ENCODE peak calls at places on chromosome 12, in five cellular contexts. X, P, B, H and K are unnamed samples.

GRCh38 chr12:51589060-51589459 is 2.0 kb upstream of the SCN8A start:
- DNase-seq in X (no peak), P (no peak), B (no peak), H (no peak), K (no peak)

GRCh38 chr12:41365653-41366131 is 177.6 kb downstream of the PDZRN4 start:
- DNase-seq in X (no peak), P (no peak), B (no peak), H (no peak), K (no peak)

GRCh38 chr12:6620137-6620884 is 13.1 kb upstream of the CHD4 start:
- DNase-seq in X (peak; percentile 61), P (no peak), B (peak; percentile 55), H (no peak), K (no peak)

GRCh38 chr12:98208846-98209245 is 306.5 kb upstream of the TMPO start:
- DNase-seq in X (no peak), P (no peak), B (no peak), H (no peak), K (no peak)

GRCh38 chr12:79071498-79071897 is 206.9 kb downstream of the SYT1 start:
- DNase-seq in X (no peak), P (no peak), B (no peak), H (no peak), K (no peak)

GRCh38 chr12:2752676-2753371 is 41.9 kb upstream of the FKBP4 start:
- DNase-seq in X (peak; percentile 64), P (peak; percentile 25), B (peak; percentile 80), H (no peak), K (peak; percentile 36)

GRCh38 chr12:63918788-63919300 is 74.3 kb downstream of the SRGAP1 start:
- DNase-seq in X (peak; percentile 97), P (peak; percentile 71), B (no peak), H (no peak), K (peak; percentile 86)

GRCh38 chr12:123890536-123890902 is 82.1 kb downstream of the CCDC92 start:
- DNase-seq in X (no peak), P (no peak), B (no peak), H (no peak), K (no peak)

GRCh38 chr12:49867580-49868341 is 24.9 kb upstream of the BCDIN3D start:
- DNase-seq in X (peak; percentile 19), P (no peak), B (no peak), H (no peak), K (no peak)

GRCh38 chr12:131066207-131066885 is 112.6 kb downstream of the ADGRD1 start:
- DNase-seq in X (no peak), P (no peak), B (no peak), H (no peak), K (no peak)

GRCh38 chr12:1932264-1932777 is 13.9 kb upstream of the CACNA2D4 start:
- DNase-seq in X (no peak), P (no peak), B (no peak), H (no peak), K (no peak)

GRCh38 chr12:104340917-104341611 is 37.5 kb downstream of the EID3 start:
- DNase-seq in X (no peak), P (no peak), B (no peak), H (no peak), K (no peak)

GRCh38 chr12:87520968-87521367 is 508.2 kb downstream of the C12orf50 start:
- DNase-seq in X (no peak), P (no peak), B (no peak), H (no peak), K (no peak)

GRCh38 chr12:1591029-1591428 is 3.4 kb downstream of the FBXL14 start:
- DNase-seq in X (peak; percentile 75), P (peak; percentile 67), B (peak; percentile 64), H (no peak), K (no peak)

GRCh38 chr12:14454098-14454907 is 88.8 kb downstream of the ATF7IP start:
- DNase-seq in X (peak; percentile 65), P (peak; percentile 17), B (no peak), H (peak; percentile 30), K (peak; percentile 29)

GRCh38 chr12:115223322-115223721 is 539.3 kb upstream of the TBX3 start:
- DNase-seq in X (peak; percentile 81), P (no peak), B (no peak), H (no peak), K (no peak)

GRCh38 chr12:80018119-80018518 is 81.2 kb upstream of the OTOGL start:
- DNase-seq in X (no peak), P (no peak), B (no peak), H (no peak), K (no peak)

GRCh38 chr12:44696542-44696941 is 179.6 kb downstream of the NELL2 start:
- DNase-seq in X (peak; percentile 2), P (no peak), B (no peak), H (no peak), K (no peak)

GRCh38 chr12:321606-322326 is 59.1 kb upstream of the SLC6A13 start:
- DNase-seq in X (peak; percentile 37), P (no peak), B (no peak), H (no peak), K (no peak)

GRCh38 chr12:111056618-111057521 is 136.5 kb upstream of the MYL2 start:
- DNase-seq in X (no peak), P (no peak), B (peak; percentile 72), H (peak; percentile 34), K (no peak)
- TF ChIP-seq CTCF in X (no peak), P (no peak), B (no peak), H (no peak), K (no peak)

DNA sequence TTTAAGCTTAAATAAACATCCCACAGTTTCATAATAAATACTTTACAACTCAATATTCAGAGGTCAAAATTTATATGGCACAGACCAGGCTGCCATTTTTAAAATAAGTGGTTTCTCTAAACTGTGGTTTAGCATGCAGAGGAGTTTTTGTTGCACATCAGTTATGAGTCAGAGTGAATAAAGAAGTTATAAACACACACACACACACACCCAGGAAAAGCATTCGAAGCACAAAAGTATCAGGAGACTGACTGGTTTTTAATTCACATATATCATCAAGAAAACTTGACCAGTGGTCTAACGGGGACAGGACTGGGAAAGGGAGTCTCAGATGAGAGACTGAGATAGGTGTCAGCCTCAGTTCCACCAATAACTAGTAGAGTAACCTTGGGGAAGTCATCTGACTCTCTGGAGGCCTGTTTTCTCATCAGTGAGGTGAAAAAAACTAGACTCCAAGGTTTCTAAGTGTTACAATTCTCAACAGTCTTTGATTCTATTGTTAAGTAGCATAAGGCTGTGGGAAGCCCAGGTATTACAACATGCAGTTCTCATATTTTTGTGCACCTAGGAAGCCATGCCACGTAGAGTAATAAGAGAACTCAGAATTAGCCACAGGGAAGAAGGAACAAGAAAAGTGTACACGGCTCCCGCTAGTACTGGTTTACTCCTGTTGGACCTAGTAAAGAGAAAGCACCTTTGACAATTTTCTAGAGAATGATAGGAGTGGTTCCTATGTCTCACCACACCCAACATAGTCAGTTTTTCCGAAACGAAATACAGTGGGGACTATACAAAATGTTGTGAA is 5.2 kb downstream of the PPTC7 start:
- DNase-seq in X (peak; percentile 95), P (peak; percentile 55), B (peak; percentile 34), H (peak; percentile 84), K (no peak)
- H3K4me3 ChIP-seq in X (peak overlapping the region; percentile 22), P (peak overlapping the region; percentile 19), B (peak overlapping the region; percentile 26), H (peak overlapping the region; percentile 82), K (peak overlapping the region; percentile 30)

DNA sequence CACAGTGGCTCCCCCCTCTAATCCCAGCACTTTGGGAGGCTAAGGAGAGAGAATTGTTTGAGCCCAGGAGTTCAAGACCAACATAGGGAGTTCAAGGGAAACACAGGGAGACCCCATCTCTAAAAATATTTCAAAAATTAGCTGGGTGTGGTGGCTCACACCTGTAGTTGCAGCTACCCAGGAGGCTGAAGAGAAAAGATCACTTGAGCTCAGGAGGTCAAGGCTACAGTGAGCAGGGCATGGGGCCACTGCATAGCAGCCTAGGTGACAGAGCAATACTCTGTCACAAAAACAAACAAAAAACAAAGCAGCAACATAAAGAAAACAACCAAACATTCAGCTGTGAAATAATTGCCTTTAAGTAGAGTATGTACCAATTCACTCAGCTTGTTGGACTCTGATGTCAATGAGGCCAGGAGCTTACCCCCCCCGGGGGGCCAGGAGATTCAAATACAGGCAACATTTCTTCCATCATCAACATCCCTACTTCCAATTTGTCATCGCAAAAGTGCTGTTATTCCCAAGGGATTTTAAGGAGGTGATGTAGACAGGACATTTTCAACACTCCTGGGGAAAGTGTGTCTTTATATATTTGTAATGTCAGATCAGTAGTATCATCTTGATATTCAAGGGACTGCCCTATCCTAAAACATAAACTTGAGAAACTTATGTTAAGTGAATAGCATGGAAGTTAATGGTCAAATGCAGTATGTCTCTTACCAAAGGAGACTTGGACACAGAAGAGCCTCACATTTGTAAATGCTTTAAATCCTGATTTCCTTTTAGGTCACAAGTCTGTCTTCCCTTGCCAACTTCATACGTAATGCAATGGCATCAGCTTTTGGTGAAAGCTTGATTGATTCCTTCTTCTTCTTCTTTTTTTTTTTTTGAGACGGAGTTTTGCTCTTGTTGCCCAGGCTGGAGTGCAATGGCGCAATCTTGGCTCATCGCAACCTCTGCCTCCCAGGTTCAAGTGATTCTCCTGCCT is 40.6 kb upstream of the AEBP2 start:
- DNase-seq in X (no peak), P (no peak), B (no peak), H (no peak), K (no peak)
- TF ChIP-seq CTCF in X (no peak), P (no peak), B (no peak), H (no peak), K (no peak)

DNA sequence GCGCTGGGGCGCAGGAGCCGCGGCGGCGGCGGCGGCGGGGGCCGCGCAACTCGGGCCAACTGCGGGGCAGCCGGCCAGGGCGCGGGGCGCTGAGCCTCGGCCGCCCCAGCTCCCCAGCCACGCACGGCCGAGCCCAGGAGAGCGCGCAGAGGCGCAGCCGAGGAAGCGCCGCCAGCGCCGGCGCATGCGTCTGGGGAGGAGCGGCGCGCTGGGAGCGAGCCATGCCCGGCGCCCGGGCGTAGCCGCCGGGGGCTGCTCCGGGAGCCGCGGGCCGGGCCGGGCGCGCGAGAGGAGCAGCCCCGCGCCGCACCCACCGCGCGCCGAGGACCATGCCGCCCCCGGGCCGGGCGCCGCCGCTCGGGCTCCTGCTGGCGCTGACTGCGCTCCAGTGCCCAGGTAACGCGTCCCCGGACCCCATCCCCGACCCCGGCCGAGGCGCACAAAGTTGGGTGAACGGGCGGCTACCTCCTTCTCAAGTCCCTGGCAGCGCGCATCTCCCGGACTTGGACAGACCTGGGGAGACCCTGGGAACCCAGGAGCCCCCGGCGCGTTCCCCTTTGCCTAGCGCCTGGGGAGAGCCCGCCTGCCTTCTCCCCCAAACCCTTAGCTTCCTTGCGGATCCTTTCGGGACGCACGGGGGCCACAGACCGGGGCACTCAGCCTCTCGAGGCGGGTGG is 121.4 kb downstream of the AACS start:
- DNase-seq in X (peak; percentile 21), P (no peak), B (no peak), H (no peak), K (no peak)
- H3K4me3 ChIP-seq in X (peak overlapping the region; percentile 51), P (peak overlapping the region; percentile 47), B (no peak overlapping the region), H (no peak overlapping the region), K (no peak overlapping the region)

GRCh38 chr12:68727776-68728175 is 18.2 kb upstream of the SLC35E3 start:
- DNase-seq in X (no peak), P (no peak), B (no peak), H (no peak), K (no peak)

DNA sequence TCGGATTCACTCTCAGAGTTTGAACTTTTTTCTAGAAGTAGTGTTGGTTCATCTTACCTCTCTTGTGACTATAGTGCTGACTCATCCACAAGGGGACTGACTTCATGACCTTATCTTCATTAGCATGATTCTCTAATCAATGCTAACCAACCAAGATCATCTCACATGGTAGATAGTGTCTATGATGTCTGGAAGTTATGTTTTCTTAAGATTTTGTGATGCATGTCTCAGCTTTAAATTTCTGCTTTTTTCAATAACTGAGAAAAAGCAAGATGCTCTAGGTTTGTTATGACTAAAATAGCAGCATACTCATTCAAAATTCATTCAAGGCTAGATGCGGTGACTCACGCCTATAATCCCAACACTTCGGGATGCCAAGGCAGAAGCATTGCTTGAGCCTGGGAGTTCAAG is 12.3 kb upstream of the SLC35E3 start:
- DNase-seq in X (peak; percentile 84), P (no peak), B (no peak), H (no peak), K (no peak)
- TF ChIP-seq CTCF in X (no peak), P (no peak), B (no peak), H (no peak), K (no peak)

GRCh38 chr12:47774664-47775063 is 1.6 kb downstream of the SLC48A1 start:
- DNase-seq in X (no peak), P (no peak), B (no peak), H (no peak), K (no peak)
- H3K4me3 ChIP-seq in X (no peak overlapping the region), P (peak overlapping the region; percentile 79), B (no peak overlapping the region), H (no peak overlapping the region), K (no peak overlapping the region)